ENCODE peak calls at places on chromosome 12, in eight cellular contexts. A is memory B cell; Y is non-pigmented ciliary epithelial cell; R is SK-N-SH; W is HFF-Myc; F is activated naive CD4-positive, alpha-beta T cell treated with anti-CD3 and anti-CD28 coated beads for 36 hours; C is C1 segment of cervical spinal cord; M is IMR-90. S is an unnamed sample.

GRCh38 chr12:77591959-77592358 is 238.7 kb upstream of the NAV3 start:
- DNase-seq in A (no peak), Y (no peak), R (no peak), W (no peak), F (no peak), C (no peak), M (no peak), S (no peak)

GRCh38 chr12:86712425-86712843 is 456.2 kb upstream of the MGAT4C start:
- DNase-seq in A (no peak), Y (peak), R (no peak), W (peak), F (no peak), C (no peak), M (peak), S (no peak)

GRCh38 chr12:28172434-28173030 is 17.7 kb upstream of the CCDC91 start:
- DNase-seq in A (no peak), Y (no peak), R (peak), W (peak), F (no peak), C (no peak), M (peak), S (no peak)

GRCh38 chr12:108399514-108399913 is 60.4 kb upstream of the CMKLR1 start:
- DNase-seq in A (no peak), Y (no peak), R (no peak), W (peak), F (no peak), C (no peak), M (no peak), S (no peak)

GRCh38 chr12:104219361-104219892 is 3.8 kb downstream of the TXNRD1 start:
- DNase-seq in A (no peak), Y (peak), R (peak), W (peak), F (no peak), C (no peak), M (peak), S (no peak)

GRCh38 chr12:119318811-119319210 is 15.7 kb upstream of the CCDC60 start:
- DNase-seq in A (no peak), Y (no peak), R (no peak), W (no peak), F (no peak), C (no peak), M (no peak), S (no peak)

GRCh38 chr12:11753826-11754225 is 104.4 kb downstream of the ETV6 start:
- DNase-seq in A (no peak), Y (no peak), R (no peak), W (no peak), F (no peak), C (no peak), M (no peak), S (no peak)

GRCh38 chr12:5554711-5555110 is 122.8 kb downstream of the NTF3 start:
- DNase-seq in A (no peak), Y (peak), R (no peak), W (peak), F (no peak), C (no peak), M (peak), S (no peak)

GRCh38 chr12:65891219-65891618 is 66.9 kb downstream of the HMGA2 start:
- DNase-seq in A (no peak), Y (no peak), R (no peak), W (no peak), F (no peak), C (no peak), M (peak), S (no peak)

GRCh38 chr12:7695159-7695930 is at the start of gene GDF3:
- DNase-seq in A (no peak), Y (no peak), R (no peak), W (no peak), F (no peak), C (no peak), M (no peak), S (no peak)

GRCh38 chr12:13205809-13206559 is 9.5 kb downstream of the EMP1 start:
- DNase-seq in A (no peak), Y (peak), R (no peak), W (no peak), F (peak), C (no peak), M (peak), S (no peak)

GRCh38 chr12:102321305-102322082 is 123.9 kb upstream of the PMCH start:
- DNase-seq in A (no peak), Y (no peak), R (no peak), W (no peak), F (no peak), C (no peak), M (no peak), S (no peak)

S was measured in neural crest cell.